ENCODE peak calls at places on chromosomes 3 and 15, in nine cellular contexts. One of them, this sample, is unnamed.

GRCh38 chr3:160804762-160805161 is 48.7 kb downstream of the PPM1L start:
- DNase-seq in K562: no peak
- DNase-seq in body of pancreas: peak; percentile 43
- DNase-seq in prostate gland: no peak
- DNase-seq in tibial nerve: no peak
- DNase-seq in adrenal gland: peak; percentile 86
- DNase-seq in uterus: no peak
- DNase-seq in heart left ventricle: peak; percentile 83
- DNase-seq in breast epithelium: no peak
- DNase-seq in this sample: no peak

GRCh38 chr3:98765721-98766120 is 2.6 kb downstream of the ST3GAL6 start:
- DNase-seq in K562: no peak
- DNase-seq in body of pancreas: no peak
- DNase-seq in prostate gland: no peak
- DNase-seq in tibial nerve: no peak
- DNase-seq in adrenal gland: no peak
- DNase-seq in uterus: no peak
- DNase-seq in heart left ventricle: no peak
- DNase-seq in breast epithelium: no peak
- DNase-seq in this sample: no peak

GRCh38 chr3:71127463-71128243 is 455.9 kb downstream of the FOXP1 start:
- DNase-seq in K562: peak; percentile 13
- DNase-seq in body of pancreas: no peak
- DNase-seq in prostate gland: no peak
- DNase-seq in tibial nerve: no peak
- DNase-seq in adrenal gland: no peak
- DNase-seq in uterus: no peak
- DNase-seq in heart left ventricle: no peak
- DNase-seq in breast epithelium: no peak
- DNase-seq in this sample: no peak

GRCh38 chr3:129016725-129017530 is 15.8 kb downstream of the EFCC1 start:
- DNase-seq in K562: peak; percentile 78
- DNase-seq in body of pancreas: no peak
- DNase-seq in prostate gland: no peak
- DNase-seq in tibial nerve: no peak
- DNase-seq in adrenal gland: no peak
- DNase-seq in uterus: peak; percentile 45
- DNase-seq in heart left ventricle: peak; percentile 82
- DNase-seq in breast epithelium: no peak
- DNase-seq in this sample: peak; percentile 90

GRCh38 chr3:45055411-45056143 is 29.5 kb downstream of the CLEC3B start:
- DNase-seq in K562: peak; percentile 78
- DNase-seq in body of pancreas: no peak
- DNase-seq in prostate gland: no peak
- DNase-seq in tibial nerve: no peak
- DNase-seq in adrenal gland: no peak
- DNase-seq in uterus: no peak
- DNase-seq in heart left ventricle: no peak
- DNase-seq in breast epithelium: no peak
- DNase-seq in this sample: peak; percentile 61

GRCh38 chr3:185280572-185281365 is 26.9 kb upstream of the EHHADH start:
- DNase-seq in K562: peak; percentile 61
- DNase-seq in body of pancreas: no peak
- DNase-seq in prostate gland: no peak
- DNase-seq in tibial nerve: no peak
- DNase-seq in adrenal gland: no peak
- DNase-seq in uterus: no peak
- DNase-seq in heart left ventricle: no peak
- DNase-seq in breast epithelium: no peak
- DNase-seq in this sample: peak; percentile 62

GRCh38 chr15:94205366-94205765 is 26.0 kb upstream of the MCTP2 start:
- DNase-seq in K562: no peak
- DNase-seq in body of pancreas: no peak
- DNase-seq in prostate gland: no peak
- DNase-seq in tibial nerve: no peak
- DNase-seq in adrenal gland: no peak
- DNase-seq in uterus: no peak
- DNase-seq in heart left ventricle: no peak
- DNase-seq in breast epithelium: no peak
- DNase-seq in this sample: no peak

GRCh38 chr3:17481116-17481515 is 261.3 kb downstream of the TBC1D5 start:
- DNase-seq in K562: no peak
- DNase-seq in body of pancreas: no peak
- DNase-seq in prostate gland: peak; percentile 77
- DNase-seq in tibial nerve: no peak
- DNase-seq in adrenal gland: no peak
- DNase-seq in uterus: no peak
- DNase-seq in heart left ventricle: peak; percentile 83
- DNase-seq in breast epithelium: peak; percentile 51
- DNase-seq in this sample: no peak

GRCh38 chr15:68812596-68813548 is 7.8 kb downstream of the ANP32A start:
- DNase-seq in K562: no peak
- DNase-seq in body of pancreas: no peak
- DNase-seq in prostate gland: no peak
- DNase-seq in tibial nerve: no peak
- DNase-seq in adrenal gland: no peak
- DNase-seq in uterus: no peak
- DNase-seq in heart left ventricle: no peak
- DNase-seq in breast epithelium: peak; percentile 13
- DNase-seq in this sample: no peak

GRCh38 chr3:151276038-151277027 is 2.0 kb downstream of the P2RY14 start:
- DNase-seq in K562: no peak
- DNase-seq in body of pancreas: no peak
- DNase-seq in prostate gland: no peak
- DNase-seq in tibial nerve: no peak
- DNase-seq in adrenal gland: no peak
- DNase-seq in uterus: no peak
- DNase-seq in heart left ventricle: no peak
- DNase-seq in breast epithelium: no peak
- DNase-seq in this sample: no peak

GRCh38 chr3:139771331-139771730 is 93.6 kb upstream of the NMNAT3 start:
- DNase-seq in K562: no peak
- DNase-seq in body of pancreas: no peak
- DNase-seq in prostate gland: no peak
- DNase-seq in tibial nerve: no peak
- DNase-seq in adrenal gland: peak; percentile 25
- DNase-seq in uterus: no peak
- DNase-seq in heart left ventricle: no peak
- DNase-seq in breast epithelium: no peak
- DNase-seq in this sample: no peak

GRCh38 chr3:185807455-185808068 is 17.3 kb downstream of the IGF2BP2 start:
- DNase-seq in K562: no peak
- DNase-seq in body of pancreas: no peak
- DNase-seq in prostate gland: no peak
- DNase-seq in tibial nerve: no peak
- DNase-seq in adrenal gland: no peak
- DNase-seq in uterus: no peak
- DNase-seq in heart left ventricle: no peak
- DNase-seq in breast epithelium: no peak
- DNase-seq in this sample: peak; percentile 22

GRCh38 chr3:107346559-107346958 is 30.7 kb upstream of the CCDC54 start:
- DNase-seq in K562: no peak
- DNase-seq in body of pancreas: no peak
- DNase-seq in prostate gland: no peak
- DNase-seq in tibial nerve: no peak
- DNase-seq in adrenal gland: no peak
- DNase-seq in uterus: no peak
- DNase-seq in heart left ventricle: no peak
- DNase-seq in breast epithelium: no peak
- DNase-seq in this sample: no peak

GRCh38 chr3:126389112-126389791 is 5.5 kb upstream of the CFAP100 start:
- DNase-seq in K562: peak; percentile 75
- DNase-seq in body of pancreas: peak; percentile 94
- DNase-seq in prostate gland: peak; percentile 92
- DNase-seq in tibial nerve: peak; percentile 91
- DNase-seq in adrenal gland: peak; percentile 98
- DNase-seq in uterus: peak; percentile 94
- DNase-seq in heart left ventricle: peak; percentile 94
- DNase-seq in breast epithelium: peak; percentile 92
- DNase-seq in this sample: peak; percentile 79

GRCh38 chr3:126881861-126882260 is 101.1 kb upstream of the PLXNA1 start:
- DNase-seq in K562: no peak
- DNase-seq in body of pancreas: no peak
- DNase-seq in prostate gland: no peak
- DNase-seq in tibial nerve: no peak
- DNase-seq in adrenal gland: no peak
- DNase-seq in uterus: no peak
- DNase-seq in heart left ventricle: no peak
- DNase-seq in breast epithelium: no peak
- DNase-seq in this sample: no peak

DNA sequence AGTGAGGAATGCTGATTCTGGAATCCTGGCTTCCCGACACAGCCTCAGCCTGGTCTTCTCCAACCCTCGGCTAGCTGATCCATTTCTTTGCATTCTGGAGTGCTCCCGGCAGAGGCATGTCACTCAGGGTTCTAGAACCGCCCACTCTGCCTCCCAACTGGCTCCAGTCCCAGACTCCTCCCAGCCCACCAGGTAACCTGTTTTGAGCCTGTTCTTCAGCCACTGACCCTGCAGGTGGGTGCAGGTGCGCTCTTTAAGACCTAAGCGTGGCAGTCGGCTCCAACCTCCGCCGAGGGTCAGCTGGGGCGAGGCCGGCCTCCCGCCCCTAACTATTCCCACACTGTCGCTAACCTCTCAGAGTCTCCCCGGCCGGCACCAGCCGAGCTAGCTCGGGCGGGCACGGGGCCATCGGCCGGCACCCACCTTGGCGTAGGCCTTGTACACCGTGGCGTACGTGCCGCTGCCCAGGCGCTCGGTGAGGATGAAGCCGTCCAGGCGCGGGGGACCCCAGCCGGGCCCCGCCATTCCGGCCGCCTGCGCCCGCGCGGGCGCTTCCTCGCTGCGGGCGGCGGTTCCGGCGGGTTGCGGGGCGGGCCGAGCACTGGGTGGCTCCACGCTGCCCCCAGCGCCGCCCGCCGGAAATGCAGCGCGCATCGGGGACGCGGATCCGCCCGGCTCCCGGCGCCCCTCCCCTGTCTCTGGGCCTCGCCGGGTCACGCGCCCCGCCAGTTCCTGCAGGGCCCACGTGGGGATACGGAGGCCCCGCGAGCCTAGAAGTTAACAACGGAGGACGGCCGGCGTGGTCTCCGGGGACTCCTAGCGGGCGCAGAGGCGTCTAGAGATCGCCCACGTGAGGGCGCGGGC is at the start of gene ULK3:
- DNase-seq in K562: peak; percentile 96
- DNase-seq in body of pancreas: peak; percentile 89
- DNase-seq in prostate gland: peak; percentile 86
- DNase-seq in tibial nerve: peak; percentile 81
- DNase-seq in adrenal gland: peak; percentile 95
- DNase-seq in uterus: peak; percentile 87
- DNase-seq in heart left ventricle: peak; percentile 95
- DNase-seq in breast epithelium: peak; percentile 81
- DNase-seq in this sample: peak; percentile 93
- TF ChIP-seq POLR2A in K562: peak; percentile 81
- TF ChIP-seq POLR2A in body of pancreas: peak; percentile 76
- TF ChIP-seq POLR2A in prostate gland: peak; percentile 38
- TF ChIP-seq POLR2A in tibial nerve: peak; percentile 53
- TF ChIP-seq POLR2A in adrenal gland: peak; percentile 45
- TF ChIP-seq POLR2A in uterus: no peak
- TF ChIP-seq POLR2A in heart left ventricle: no peak
- TF ChIP-seq POLR2A in breast epithelium: no peak
- TF ChIP-seq POLR2A in this sample: peak; percentile 64

GRCh38 chr15:92772061-92772460 is 116.5 kb upstream of the FAM174B start:
- DNase-seq in K562: no peak
- DNase-seq in body of pancreas: no peak
- DNase-seq in prostate gland: no peak
- DNase-seq in tibial nerve: no peak
- DNase-seq in adrenal gland: peak; percentile 43
- DNase-seq in uterus: no peak
- DNase-seq in heart left ventricle: no peak
- DNase-seq in breast epithelium: no peak
- DNase-seq in this sample: no peak

GRCh38 chr15:92773340-92773739 is 117.8 kb upstream of the FAM174B start:
- DNase-seq in K562: no peak
- DNase-seq in body of pancreas: no peak
- DNase-seq in prostate gland: no peak
- DNase-seq in tibial nerve: no peak
- DNase-seq in adrenal gland: peak; percentile 42
- DNase-seq in uterus: no peak
- DNase-seq in heart left ventricle: no peak
- DNase-seq in breast epithelium: no peak
- DNase-seq in this sample: no peak

GRCh38 chr15:92770641-92771040 is 115.1 kb upstream of the FAM174B start:
- DNase-seq in K562: no peak
- DNase-seq in body of pancreas: no peak
- DNase-seq in prostate gland: no peak
- DNase-seq in tibial nerve: no peak
- DNase-seq in adrenal gland: no peak
- DNase-seq in uterus: no peak
- DNase-seq in heart left ventricle: no peak
- DNase-seq in breast epithelium: no peak
- DNase-seq in this sample: no peak

GRCh38 chr15:92772626-92773244 is 117.2 kb upstream of the FAM174B start:
- DNase-seq in K562: no peak
- DNase-seq in body of pancreas: no peak
- DNase-seq in prostate gland: no peak
- DNase-seq in tibial nerve: no peak
- DNase-seq in adrenal gland: peak; percentile 35
- DNase-seq in uterus: no peak
- DNase-seq in heart left ventricle: no peak
- DNase-seq in breast epithelium: no peak
- DNase-seq in this sample: no peak
- TF ChIP-seq POLR2A in K562: no peak
- TF ChIP-seq POLR2A in body of pancreas: no peak
- TF ChIP-seq POLR2A in prostate gland: no peak
- TF ChIP-seq POLR2A in tibial nerve: no peak
- TF ChIP-seq POLR2A in adrenal gland: no peak
- TF ChIP-seq POLR2A in uterus: no peak
- TF ChIP-seq POLR2A in heart left ventricle: no peak
- TF ChIP-seq POLR2A in breast epithelium: no peak
- TF ChIP-seq POLR2A in this sample: no peak

GRCh38 chr3:31531992-31532586 is 636 bp upstream of the STT3B start:
- DNase-seq in K562: peak; percentile 99
- DNase-seq in body of pancreas: peak; percentile 99
- DNase-seq in prostate gland: peak; percentile 99
- DNase-seq in tibial nerve: peak; percentile 98
- DNase-seq in adrenal gland: peak; percentile 99
- DNase-seq in uterus: peak; percentile 99
- DNase-seq in heart left ventricle: peak; percentile 99
- DNase-seq in breast epithelium: peak; percentile 99
- DNase-seq in this sample: peak; percentile 99
- TF ChIP-seq POLR2A in K562: peak; percentile 99
- TF ChIP-seq POLR2A in body of pancreas: peak; percentile 96
- TF ChIP-seq POLR2A in prostate gland: no peak
- TF ChIP-seq POLR2A in tibial nerve: peak; percentile 69
- TF ChIP-seq POLR2A in adrenal gland: peak; percentile 79
- TF ChIP-seq POLR2A in uterus: peak; percentile 77
- TF ChIP-seq POLR2A in heart left ventricle: peak; percentile 7
- TF ChIP-seq POLR2A in breast epithelium: peak; percentile 88
- TF ChIP-seq POLR2A in this sample: peak; percentile 99

DNA sequence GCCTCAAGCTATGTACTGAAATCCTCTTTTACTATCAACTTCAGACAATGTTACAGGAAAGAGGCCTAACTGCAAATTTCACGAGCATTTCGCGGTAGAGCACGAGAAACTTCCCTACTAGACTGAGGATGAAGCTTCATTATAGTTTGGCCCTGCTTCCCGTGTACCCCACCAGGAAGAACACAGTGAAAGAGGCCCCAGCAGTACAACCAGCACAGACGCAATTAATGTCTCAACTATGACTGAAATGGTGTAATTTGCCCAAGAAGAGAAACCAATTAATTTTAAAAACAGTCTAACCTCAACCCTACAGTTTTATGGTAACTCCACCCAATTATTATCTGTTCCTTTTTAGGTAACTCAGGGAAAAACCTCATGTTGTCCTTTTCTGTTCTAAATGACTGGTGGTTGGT is 12.1 kb downstream of the CHSY1 start:
- DNase-seq in K562: no peak
- DNase-seq in body of pancreas: no peak
- DNase-seq in prostate gland: no peak
- DNase-seq in tibial nerve: no peak
- DNase-seq in adrenal gland: no peak
- DNase-seq in uterus: no peak
- DNase-seq in heart left ventricle: no peak
- DNase-seq in breast epithelium: no peak
- DNase-seq in this sample: no peak
- TF ChIP-seq POLR2A in K562: no peak
- TF ChIP-seq POLR2A in body of pancreas: no peak
- TF ChIP-seq POLR2A in prostate gland: no peak
- TF ChIP-seq POLR2A in tibial nerve: no peak
- TF ChIP-seq POLR2A in adrenal gland: no peak
- TF ChIP-seq POLR2A in uterus: no peak
- TF ChIP-seq POLR2A in heart left ventricle: no peak
- TF ChIP-seq POLR2A in breast epithelium: no peak
- TF ChIP-seq POLR2A in this sample: no peak

This sample was measured in erythroblast.